ENCODE peak calls at places on chromosome 14, in seven cellular contexts. One of them, this sample, is unnamed.

GRCh38 chr14:39113685-39114072 is 444 bp upstream of the GEMIN2 start:
- ATAC-seq in left lung: peak; percentile 5
- ATAC-seq in heart right ventricle: no peak
- ATAC-seq in left ventricle myocardium superior: no peak
- ATAC-seq in heart left ventricle: no peak
- ATAC-seq in gastroesophageal sphincter: no peak
- ATAC-seq in activated T-cell treated with anti-CD3 and anti-CD28 coated beads, Interleukin-2, amount 50 U/mL, for 72 hours: no peak
- ATAC-seq in this sample: no peak

GRCh38 chr14:32648434-32648833 is 290.2 kb upstream of the NPAS3 start:
- ATAC-seq in left lung: peak; percentile 42
- ATAC-seq in heart right ventricle: no peak
- ATAC-seq in left ventricle myocardium superior: no peak
- ATAC-seq in heart left ventricle: no peak
- ATAC-seq in gastroesophageal sphincter: no peak
- ATAC-seq in activated T-cell treated with anti-CD3 and anti-CD28 coated beads, Interleukin-2, amount 50 U/mL, for 72 hours: no peak
- ATAC-seq in this sample: peak; percentile 81

GRCh38 chr14:70027785-70028428 is 148.7 kb downstream of the SMOC1 start:
- ATAC-seq in left lung: peak; percentile 93
- ATAC-seq in heart right ventricle: peak; percentile 75
- ATAC-seq in left ventricle myocardium superior: peak; percentile 87
- ATAC-seq in heart left ventricle: peak; percentile 59
- ATAC-seq in gastroesophageal sphincter: peak; percentile 56
- ATAC-seq in activated T-cell treated with anti-CD3 and anti-CD28 coated beads, Interleukin-2, amount 50 U/mL, for 72 hours: peak; percentile 62
- ATAC-seq in this sample: peak; percentile 62

GRCh38 chr14:92487513-92488133 is 26.0 kb upstream of the RIN3 start:
- ATAC-seq in left lung: peak; percentile 17
- ATAC-seq in heart right ventricle: peak; percentile 51
- ATAC-seq in left ventricle myocardium superior: peak; percentile 61
- ATAC-seq in heart left ventricle: peak; percentile 35
- ATAC-seq in gastroesophageal sphincter: no peak
- ATAC-seq in activated T-cell treated with anti-CD3 and anti-CD28 coated beads, Interleukin-2, amount 50 U/mL, for 72 hours: no peak
- ATAC-seq in this sample: no peak

GRCh38 chr14:37197421-37198272 is at the start of gene MIPOL1:
- ATAC-seq in left lung: peak; percentile 99
- ATAC-seq in heart right ventricle: peak; percentile 99
- ATAC-seq in left ventricle myocardium superior: peak; percentile 100
- ATAC-seq in heart left ventricle: peak; percentile 100
- ATAC-seq in gastroesophageal sphincter: peak; percentile 99
- ATAC-seq in activated T-cell treated with anti-CD3 and anti-CD28 coated beads, Interleukin-2, amount 50 U/mL, for 72 hours: peak; percentile 66
- ATAC-seq in this sample: peak; percentile 98

GRCh38 chr14:104770851-104771272 is 17.9 kb downstream of the SIVA1 start:
- ATAC-seq in left lung: no peak
- ATAC-seq in heart right ventricle: no peak
- ATAC-seq in left ventricle myocardium superior: no peak
- ATAC-seq in heart left ventricle: no peak
- ATAC-seq in gastroesophageal sphincter: no peak
- ATAC-seq in activated T-cell treated with anti-CD3 and anti-CD28 coated beads, Interleukin-2, amount 50 U/mL, for 72 hours: no peak
- ATAC-seq in this sample: no peak

GRCh38 chr14:53620890-53621289 is 335.7 kb downstream of the BMP4 start:
- ATAC-seq in left lung: no peak
- ATAC-seq in heart right ventricle: no peak
- ATAC-seq in left ventricle myocardium superior: no peak
- ATAC-seq in heart left ventricle: no peak
- ATAC-seq in gastroesophageal sphincter: no peak
- ATAC-seq in activated T-cell treated with anti-CD3 and anti-CD28 coated beads, Interleukin-2, amount 50 U/mL, for 72 hours: no peak
- ATAC-seq in this sample: no peak

GRCh38 chr14:101464310-101464983 is 96.8 kb upstream of the DIO3 start:
- ATAC-seq in left lung: no peak
- ATAC-seq in heart right ventricle: no peak
- ATAC-seq in left ventricle myocardium superior: no peak
- ATAC-seq in heart left ventricle: no peak
- ATAC-seq in gastroesophageal sphincter: no peak
- ATAC-seq in activated T-cell treated with anti-CD3 and anti-CD28 coated beads, Interleukin-2, amount 50 U/mL, for 72 hours: no peak
- ATAC-seq in this sample: no peak

GRCh38 chr14:104138891-104139459 is 588 bp downstream of the KIF26A start:
- ATAC-seq in left lung: no peak
- ATAC-seq in heart right ventricle: no peak
- ATAC-seq in left ventricle myocardium superior: no peak
- ATAC-seq in heart left ventricle: no peak
- ATAC-seq in gastroesophageal sphincter: no peak
- ATAC-seq in activated T-cell treated with anti-CD3 and anti-CD28 coated beads, Interleukin-2, amount 50 U/mL, for 72 hours: no peak
- ATAC-seq in this sample: no peak

GRCh38 chr14:73267474-73267873 is 30.2 kb downstream of the PAPLN start:
- ATAC-seq in left lung: no peak
- ATAC-seq in heart right ventricle: no peak
- ATAC-seq in left ventricle myocardium superior: no peak
- ATAC-seq in heart left ventricle: no peak
- ATAC-seq in gastroesophageal sphincter: no peak
- ATAC-seq in activated T-cell treated with anti-CD3 and anti-CD28 coated beads, Interleukin-2, amount 50 U/mL, for 72 hours: no peak
- ATAC-seq in this sample: no peak

GRCh38 chr14:90624228-90624627 is 192.0 kb downstream of the TTC7B start:
- ATAC-seq in left lung: peak; percentile 89
- ATAC-seq in heart right ventricle: no peak
- ATAC-seq in left ventricle myocardium superior: peak; percentile 64
- ATAC-seq in heart left ventricle: peak; percentile 84
- ATAC-seq in gastroesophageal sphincter: no peak
- ATAC-seq in activated T-cell treated with anti-CD3 and anti-CD28 coated beads, Interleukin-2, amount 50 U/mL, for 72 hours: no peak
- ATAC-seq in this sample: peak; percentile 84

GRCh38 chr14:63952053-63952932 is 99.5 kb downstream of the SYNE2 start:
- ATAC-seq in left lung: no peak
- ATAC-seq in heart right ventricle: peak; percentile 11
- ATAC-seq in left ventricle myocardium superior: peak; percentile 94
- ATAC-seq in heart left ventricle: peak; percentile 93
- ATAC-seq in gastroesophageal sphincter: no peak
- ATAC-seq in activated T-cell treated with anti-CD3 and anti-CD28 coated beads, Interleukin-2, amount 50 U/mL, for 72 hours: no peak
- ATAC-seq in this sample: no peak

GRCh38 chr14:64209428-64210165 is 84.6 kb downstream of the ESR2 start:
- ATAC-seq in left lung: peak; percentile 80
- ATAC-seq in heart right ventricle: peak; percentile 83
- ATAC-seq in left ventricle myocardium superior: peak; percentile 82
- ATAC-seq in heart left ventricle: peak; percentile 75
- ATAC-seq in gastroesophageal sphincter: peak; percentile 71
- ATAC-seq in activated T-cell treated with anti-CD3 and anti-CD28 coated beads, Interleukin-2, amount 50 U/mL, for 72 hours: no peak
- ATAC-seq in this sample: peak; percentile 15

This sample was measured in esophagus mucosa.